ENCODE peak calls at places on chromosomes 16 and 17, in five cellular contexts. One of them, this sample, is unnamed.

GRCh38 chr17:44198721-44199552 is 747 bp downstream of the ATXN7L3 start:
- DNase-seq in GM10248: peak; percentile 90
- DNase-seq in epithelial cell of esophagus: peak; percentile 53
- DNase-seq in H9: peak; percentile 80
- DNase-seq in cardiac fibroblast: peak; percentile 70
- DNase-seq in this sample: peak; percentile 72

GRCh38 chr16:11914210-11914758 is 1.5 kb downstream of the GSPT1 start:
- DNase-seq in GM10248: no peak
- DNase-seq in epithelial cell of esophagus: peak; percentile 35
- DNase-seq in H9: no peak
- DNase-seq in cardiac fibroblast: no peak
- DNase-seq in this sample: no peak

GRCh38 chr16:11743308-11744074 is 834 bp upstream of the TXNDC11 start:
- DNase-seq in GM10248: peak; percentile 35
- DNase-seq in epithelial cell of esophagus: peak; percentile 65
- DNase-seq in H9: no peak
- DNase-seq in cardiac fibroblast: peak; percentile 76
- DNase-seq in this sample: no peak

GRCh38 chr17:37392024-37392590 is 14.5 kb downstream of the ACACA start:
- DNase-seq in GM10248: peak; percentile 62
- DNase-seq in epithelial cell of esophagus: peak; percentile 43
- DNase-seq in H9: no peak
- DNase-seq in cardiac fibroblast: peak; percentile 88
- DNase-seq in this sample: no peak

GRCh38 chr17:46811978-46812583 is 6.4 kb downstream of the WNT3 start:
- DNase-seq in GM10248: no peak
- DNase-seq in epithelial cell of esophagus: peak; percentile 50
- DNase-seq in H9: no peak
- DNase-seq in cardiac fibroblast: no peak
- DNase-seq in this sample: peak; percentile 49

GRCh38 chr16:46962629-46963028 is 10.8 kb downstream of the DNAJA2 start:
- DNase-seq in GM10248: no peak
- DNase-seq in epithelial cell of esophagus: no peak
- DNase-seq in H9: no peak
- DNase-seq in cardiac fibroblast: no peak
- DNase-seq in this sample: no peak

GRCh38 chr16:89315791-89316581 is 98.5 kb downstream of the ZNF778 start:
- DNase-seq in GM10248: peak; percentile 68
- DNase-seq in epithelial cell of esophagus: peak; percentile 91
- DNase-seq in H9: no peak
- DNase-seq in cardiac fibroblast: peak; percentile 75
- DNase-seq in this sample: no peak

GRCh38 chr17:82702161-82702932 is 3.8 kb upstream of the RAB40B start:
- DNase-seq in GM10248: no peak
- DNase-seq in epithelial cell of esophagus: no peak
- DNase-seq in H9: peak; percentile 32
- DNase-seq in cardiac fibroblast: no peak
- DNase-seq in this sample: no peak

GRCh38 chr17:41772218-41772585 is 14.3 kb downstream of the JUP start:
- DNase-seq in GM10248: no peak
- DNase-seq in epithelial cell of esophagus: peak; percentile 91
- DNase-seq in H9: peak; percentile 89
- DNase-seq in cardiac fibroblast: no peak
- DNase-seq in this sample: no peak

GRCh38 chr17:82396601-82397435 is 21.3 kb upstream of the HEXD start:
- DNase-seq in GM10248: no peak
- DNase-seq in epithelial cell of esophagus: peak; percentile 28
- DNase-seq in H9: no peak
- DNase-seq in cardiac fibroblast: peak; percentile 89
- DNase-seq in this sample: no peak

GRCh38 chr17:7029659-7030058 is 6.2 kb upstream of the SLC16A13 start:
- DNase-seq in GM10248: peak; percentile 41
- DNase-seq in epithelial cell of esophagus: no peak
- DNase-seq in H9: no peak
- DNase-seq in cardiac fibroblast: no peak
- DNase-seq in this sample: no peak

GRCh38 chr16:83227336-83227735 is 580.4 kb upstream of the HSBP1 start:
- DNase-seq in GM10248: no peak
- DNase-seq in epithelial cell of esophagus: no peak
- DNase-seq in H9: no peak
- DNase-seq in cardiac fibroblast: no peak
- DNase-seq in this sample: no peak

GRCh38 chr16:3148256-3149192 is 13.7 kb downstream of the ZNF213 start:
- DNase-seq in GM10248: no peak
- DNase-seq in epithelial cell of esophagus: no peak
- DNase-seq in H9: no peak
- DNase-seq in cardiac fibroblast: no peak
- DNase-seq in this sample: no peak

GRCh38 chr16:70455910-70456309 is 1.5 kb downstream of the FCSK start:
- DNase-seq in GM10248: no peak
- DNase-seq in epithelial cell of esophagus: no peak
- DNase-seq in H9: no peak
- DNase-seq in cardiac fibroblast: no peak
- DNase-seq in this sample: no peak

GRCh38 chr16:70703041-70703834 is 17.4 kb upstream of the MTSS2 start:
- DNase-seq in GM10248: no peak
- DNase-seq in epithelial cell of esophagus: no peak
- DNase-seq in H9: peak; percentile 68
- DNase-seq in cardiac fibroblast: peak; percentile 66
- DNase-seq in this sample: peak; percentile 43

GRCh38 chr17:42969006-42969581 is 4.8 kb upstream of the AARSD1 start:
- DNase-seq in GM10248: no peak
- DNase-seq in epithelial cell of esophagus: no peak
- DNase-seq in H9: no peak
- DNase-seq in cardiac fibroblast: peak; percentile 55
- DNase-seq in this sample: no peak

GRCh38 chr17:41813039-41813680 is 356 bp downstream of the FKBP10 start:
- DNase-seq in GM10248: no peak
- DNase-seq in epithelial cell of esophagus: no peak
- DNase-seq in H9: no peak
- DNase-seq in cardiac fibroblast: no peak
- DNase-seq in this sample: no peak

DNA sequence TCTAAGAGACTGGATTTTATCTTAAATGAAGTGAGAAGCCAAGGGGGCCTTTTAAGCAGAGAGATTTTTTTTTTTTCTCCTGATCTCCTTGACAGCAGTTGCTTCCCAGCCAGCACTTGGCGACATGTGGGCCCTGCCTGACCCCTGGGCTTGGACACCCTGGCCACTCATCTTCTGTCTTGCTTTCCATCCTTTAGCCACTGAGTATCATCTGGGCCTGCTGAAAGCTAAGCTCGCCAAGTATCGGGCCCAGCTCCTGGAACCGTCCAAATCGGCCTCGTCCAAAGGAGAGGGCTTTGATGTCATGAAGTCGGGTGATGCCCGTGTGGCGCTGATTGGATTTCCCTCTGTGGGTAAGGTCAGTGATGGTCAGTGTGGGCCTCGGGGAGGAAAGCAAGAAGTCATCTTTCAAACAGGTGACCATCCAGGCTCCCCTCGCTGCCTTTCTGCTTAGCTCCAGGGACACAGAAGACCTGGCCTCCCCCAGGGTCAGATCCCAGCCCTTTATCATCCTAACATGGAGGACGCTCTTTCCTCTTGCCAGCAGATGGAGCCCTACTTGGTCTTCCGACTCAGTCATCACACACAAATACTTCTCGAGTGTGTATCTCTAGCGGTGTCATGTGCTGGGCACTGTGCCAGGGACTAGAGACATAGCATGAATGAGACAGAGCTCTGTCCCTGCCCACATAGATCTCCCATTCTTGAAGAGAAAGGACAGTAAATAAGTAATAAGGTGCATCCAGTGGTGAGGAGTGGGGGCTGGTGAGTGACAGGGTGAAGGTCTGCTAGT is 6.1 kb downstream of the DRG2 start:
- DNase-seq in GM10248: no peak
- DNase-seq in epithelial cell of esophagus: peak; percentile 87
- DNase-seq in H9: peak; percentile 63
- DNase-seq in cardiac fibroblast: peak; percentile 82
- DNase-seq in this sample: no peak
- TF ChIP-seq CTCF in GM10248: peak; percentile 20
- TF ChIP-seq CTCF in epithelial cell of esophagus: peak; percentile 47
- TF ChIP-seq CTCF in H9: peak; percentile 67
- TF ChIP-seq CTCF in cardiac fibroblast: peak; percentile 64
- TF ChIP-seq CTCF in this sample: peak; percentile 34

GRCh38 chr17:19753661-19754463 is 5.8 kb upstream of the ALDH3A1 start:
- DNase-seq in GM10248: no peak
- DNase-seq in epithelial cell of esophagus: peak; percentile 72
- DNase-seq in H9: no peak
- DNase-seq in cardiac fibroblast: no peak
- DNase-seq in this sample: no peak
- TF ChIP-seq CTCF in GM10248: no peak
- TF ChIP-seq CTCF in epithelial cell of esophagus: peak; percentile 93
- TF ChIP-seq CTCF in H9: peak; percentile 59
- TF ChIP-seq CTCF in cardiac fibroblast: no peak
- TF ChIP-seq CTCF in this sample: peak; percentile 24

DNA sequence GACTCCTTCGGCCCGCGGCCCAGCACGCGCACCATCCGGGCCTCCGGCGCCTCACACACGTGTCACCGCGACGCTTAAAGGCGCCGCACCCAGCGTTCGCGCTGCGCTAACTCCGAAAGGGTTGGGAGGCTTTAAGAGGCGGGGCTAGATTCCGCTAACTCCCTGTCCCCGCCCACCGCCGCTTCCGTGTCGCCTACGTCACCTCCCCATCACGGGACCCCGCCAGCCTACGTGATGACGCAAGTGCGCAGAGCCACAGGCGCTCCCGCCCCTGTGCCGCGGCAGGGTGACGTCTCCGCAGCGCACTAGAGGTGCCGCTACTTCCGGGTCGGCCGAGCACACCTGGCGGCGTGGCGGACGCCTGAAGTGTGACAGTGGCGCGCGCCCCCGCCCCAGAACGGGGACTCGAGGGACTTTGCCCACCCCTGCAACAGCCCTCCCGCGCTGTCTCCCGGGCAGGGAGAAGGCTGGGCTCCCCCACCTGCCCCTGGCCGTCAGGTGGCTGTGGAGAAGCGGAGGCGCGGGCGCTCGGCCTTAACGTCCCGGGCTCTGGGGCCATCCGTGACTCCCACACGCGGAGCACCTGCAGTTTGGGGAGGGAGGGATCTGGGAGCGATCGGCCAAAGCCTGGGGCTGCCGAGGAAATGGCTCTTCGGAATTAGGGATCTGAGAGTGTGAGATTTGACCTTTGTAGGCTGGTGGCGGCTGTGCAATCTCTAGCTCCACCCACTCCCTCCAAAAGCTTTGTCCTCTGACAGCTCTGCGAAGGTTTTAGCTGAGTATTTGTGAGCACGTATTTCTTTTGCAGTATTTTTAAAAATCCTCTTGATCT is at the start of gene USP36:
- DNase-seq in GM10248: peak; percentile 99
- DNase-seq in epithelial cell of esophagus: peak; percentile 100
- DNase-seq in H9: peak; percentile 100
- DNase-seq in cardiac fibroblast: peak; percentile 100
- DNase-seq in this sample: peak; percentile 99
- TF ChIP-seq CTCF in GM10248: no peak
- TF ChIP-seq CTCF in epithelial cell of esophagus: no peak
- TF ChIP-seq CTCF in H9: peak; percentile 37
- TF ChIP-seq CTCF in cardiac fibroblast: no peak
- TF ChIP-seq CTCF in this sample: no peak

DNA sequence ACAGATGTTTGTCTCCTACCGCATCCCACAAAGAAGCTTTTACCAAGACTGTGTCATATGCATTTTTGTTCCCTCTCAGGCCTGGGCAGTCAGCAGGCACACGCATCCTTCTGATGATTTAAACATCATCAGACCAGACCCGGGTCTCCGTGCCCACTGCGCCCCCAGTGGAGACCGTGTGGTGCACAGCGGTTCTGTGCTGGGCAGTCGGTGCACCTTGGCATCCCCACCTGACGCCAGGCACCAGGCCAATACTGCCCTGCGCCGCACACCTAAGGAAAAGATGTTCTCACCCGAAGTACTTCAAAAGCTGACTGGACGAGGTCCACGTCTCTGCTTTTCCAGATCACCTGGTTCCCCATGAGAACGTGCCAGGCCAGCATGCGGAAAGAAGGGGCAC is 10.6 kb upstream of the PLD6 start:
- DNase-seq in GM10248: no peak
- DNase-seq in epithelial cell of esophagus: no peak
- DNase-seq in H9: peak; percentile 37
- DNase-seq in cardiac fibroblast: no peak
- DNase-seq in this sample: no peak
- TF ChIP-seq CTCF in GM10248: no peak
- TF ChIP-seq CTCF in epithelial cell of esophagus: no peak
- TF ChIP-seq CTCF in H9: peak; percentile 34
- TF ChIP-seq CTCF in cardiac fibroblast: no peak
- TF ChIP-seq CTCF in this sample: no peak

DNA sequence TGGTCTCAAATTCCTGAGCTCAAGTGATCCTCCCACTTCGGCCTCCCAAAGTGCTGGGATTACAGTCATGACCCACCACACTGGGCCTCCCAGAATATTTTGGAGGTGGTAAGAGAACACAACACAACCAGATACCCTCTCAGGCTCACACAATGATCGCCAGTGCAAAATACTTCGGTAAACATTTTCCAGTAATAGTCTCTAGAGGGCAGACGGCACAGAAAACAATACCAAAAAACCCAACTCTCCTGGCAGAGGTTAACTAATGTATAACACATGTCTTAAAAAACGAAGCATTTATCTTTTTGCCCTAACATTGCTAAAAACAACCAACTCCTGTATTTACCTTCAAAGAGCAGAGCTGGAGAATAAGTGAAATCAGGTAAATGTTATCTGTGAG is 10.5 kb downstream of the NUFIP2 start:
- DNase-seq in GM10248: no peak
- DNase-seq in epithelial cell of esophagus: no peak
- DNase-seq in H9: no peak
- DNase-seq in cardiac fibroblast: no peak
- DNase-seq in this sample: no peak
- TF ChIP-seq CTCF in GM10248: no peak
- TF ChIP-seq CTCF in epithelial cell of esophagus: peak; percentile 5
- TF ChIP-seq CTCF in H9: peak; percentile 38
- TF ChIP-seq CTCF in cardiac fibroblast: no peak
- TF ChIP-seq CTCF in this sample: no peak